ENCODE peak calls at places on chromosomes 5 and 9, in ten cellular contexts. I is ovary, Y is GM12878, B is sigmoid colon, N is K562, J is stomach, L is A549, R is transverse colon, X is tibial nerve, Q is esophagus muscularis mucosa. V is an unnamed sample.
A peak's percentile ranks its signal among the peaks of the same experiment; 100 is the strongest.

GRCh38 chr9:86099695-86100364 is 472 bp upstream of the GOLM1 start:
- DNase-seq in I (peak; percentile 60), Y (no peak), B (peak; percentile 79), N (no peak), J (peak; percentile 43), L (peak; percentile 77), R (peak; percentile 75), X (peak; percentile 34), Q (no peak), V (peak; percentile 64)

GRCh38 chr5:132483661-132484385 is 6.8 kb downstream of the IRF1 start:
- DNase-seq in I (peak; percentile 18), Y (no peak), B (peak; percentile 57), N (no peak), J (peak; percentile 20), L (no peak), R (peak; percentile 6), X (no peak), Q (no peak), V (peak; percentile 49)

GRCh38 chr9:86458456-86458855 is 104.2 kb upstream of the TUT7 start:
- DNase-seq in I (no peak), Y (no peak), B (no peak), N (no peak), J (no peak), L (no peak), R (no peak), X (no peak), Q (no peak), V (no peak)

GRCh38 chr9:133347515-133347984 is 381 bp downstream of the MED22 start:
- DNase-seq in I (peak; percentile 70), Y (peak; percentile 28), B (no peak), N (peak; percentile 83), J (no peak), L (no peak), R (peak; percentile 50), X (peak; percentile 22), Q (no peak), V (no peak)

GRCh38 chr5:75677607-75678006 is 39.6 kb downstream of the POC5 start:
- DNase-seq in I (no peak), Y (no peak), B (no peak), N (no peak), J (no peak), L (no peak), R (no peak), X (no peak), Q (no peak), V (no peak)

GRCh38 chr5:58629190-58630159 is 46.6 kb downstream of the RAB3C start:
- DNase-seq in I (no peak), Y (no peak), B (no peak), N (no peak), J (peak; percentile 33), L (no peak), R (peak; percentile 44), X (no peak), Q (no peak), V (no peak)

GRCh38 chr9:125932012-125932411 is 184.8 kb downstream of the PBX3 start:
- DNase-seq in I (no peak), Y (no peak), B (peak; percentile 79), N (no peak), J (no peak), L (peak; percentile 18), R (peak; percentile 18), X (no peak), Q (no peak), V (no peak)

GRCh38 chr9:84697494-84698114 is 28.1 kb downstream of the NTRK2 start:
- DNase-seq in I (peak; percentile 79), Y (no peak), B (no peak), N (peak; percentile 13), J (peak; percentile 67), L (peak; percentile 30), R (peak; percentile 85), X (peak; percentile 76), Q (no peak), V (peak; percentile 77)

DNA sequence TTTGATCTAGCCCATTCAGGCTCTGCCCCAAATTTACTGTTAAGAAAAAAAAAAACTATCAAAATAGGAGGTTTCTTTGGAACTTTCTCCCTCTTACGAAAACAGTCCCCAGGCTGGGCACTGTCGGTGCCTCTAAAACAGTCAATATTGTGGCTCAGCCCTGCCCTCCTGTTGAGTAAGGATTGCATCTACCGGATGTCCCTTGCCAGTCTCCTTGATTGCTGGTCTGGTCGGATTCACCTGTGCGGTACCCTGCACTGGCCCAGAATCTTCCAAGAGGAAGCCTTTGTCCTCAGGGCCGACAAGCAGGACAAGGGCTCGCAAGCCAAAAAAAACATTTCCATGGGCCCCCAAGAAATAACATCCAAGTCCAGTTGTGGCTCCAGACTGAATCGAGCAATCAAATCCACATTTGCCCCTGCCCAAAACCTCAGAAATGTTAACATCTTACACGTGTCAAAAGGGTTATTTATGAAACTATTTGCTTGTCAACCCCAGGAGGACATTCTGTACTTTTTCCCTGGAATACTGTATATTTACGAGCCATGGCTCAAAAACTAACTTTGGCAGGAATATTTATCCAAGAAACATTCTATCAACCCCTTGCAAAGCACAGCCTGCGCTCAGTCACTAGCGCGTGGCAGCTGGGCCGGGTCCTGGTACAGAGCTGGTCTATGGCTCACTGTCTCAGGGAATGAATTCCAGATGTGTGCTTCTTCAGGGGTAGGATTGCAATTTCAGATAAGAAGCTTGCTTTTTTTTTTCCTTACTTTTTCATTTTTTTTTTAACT is 129.2 kb upstream of the ADRA1B start:
- DNase-seq in I (peak; percentile 71), Y (no peak), B (peak; percentile 92), N (no peak), J (no peak), L (no peak), R (peak; percentile 19), X (peak; percentile 76), Q (peak; percentile 93), V (peak; percentile 90)
- TF ChIP-seq EP300 in I (peak; percentile 23), Y (no peak), B (peak; percentile 65), N (no peak), J (no peak), L (no peak), R (peak; percentile 21), X (peak; percentile 76), Q (no peak), V (no peak)

GRCh38 chr5:140175367-140176027 is 509 bp downstream of the CYSTM1 start:
- DNase-seq in I (peak; percentile 84), Y (no peak), B (peak; percentile 93), N (peak; percentile 77), J (peak; percentile 74), L (peak; percentile 74), R (peak; percentile 83), X (peak; percentile 59), Q (peak; percentile 96), V (peak; percentile 93)

GRCh38 chr5:140172473-140172872 is 2.5 kb upstream of the CYSTM1 start:
- DNase-seq in I (no peak), Y (no peak), B (no peak), N (no peak), J (no peak), L (no peak), R (no peak), X (no peak), Q (no peak), V (no peak)

GRCh38 chr5:140174014-140174413 is 974 bp upstream of the CYSTM1 start:
- DNase-seq in I (no peak), Y (no peak), B (no peak), N (no peak), J (no peak), L (no peak), R (no peak), X (no peak), Q (no peak), V (no peak)

GRCh38 chr5:140176028-140176382 is 1.0 kb downstream of the CYSTM1 start:
- DNase-seq in I (no peak), Y (no peak), B (no peak), N (no peak), J (no peak), L (no peak), R (no peak), X (no peak), Q (no peak), V (no peak)

DNA sequence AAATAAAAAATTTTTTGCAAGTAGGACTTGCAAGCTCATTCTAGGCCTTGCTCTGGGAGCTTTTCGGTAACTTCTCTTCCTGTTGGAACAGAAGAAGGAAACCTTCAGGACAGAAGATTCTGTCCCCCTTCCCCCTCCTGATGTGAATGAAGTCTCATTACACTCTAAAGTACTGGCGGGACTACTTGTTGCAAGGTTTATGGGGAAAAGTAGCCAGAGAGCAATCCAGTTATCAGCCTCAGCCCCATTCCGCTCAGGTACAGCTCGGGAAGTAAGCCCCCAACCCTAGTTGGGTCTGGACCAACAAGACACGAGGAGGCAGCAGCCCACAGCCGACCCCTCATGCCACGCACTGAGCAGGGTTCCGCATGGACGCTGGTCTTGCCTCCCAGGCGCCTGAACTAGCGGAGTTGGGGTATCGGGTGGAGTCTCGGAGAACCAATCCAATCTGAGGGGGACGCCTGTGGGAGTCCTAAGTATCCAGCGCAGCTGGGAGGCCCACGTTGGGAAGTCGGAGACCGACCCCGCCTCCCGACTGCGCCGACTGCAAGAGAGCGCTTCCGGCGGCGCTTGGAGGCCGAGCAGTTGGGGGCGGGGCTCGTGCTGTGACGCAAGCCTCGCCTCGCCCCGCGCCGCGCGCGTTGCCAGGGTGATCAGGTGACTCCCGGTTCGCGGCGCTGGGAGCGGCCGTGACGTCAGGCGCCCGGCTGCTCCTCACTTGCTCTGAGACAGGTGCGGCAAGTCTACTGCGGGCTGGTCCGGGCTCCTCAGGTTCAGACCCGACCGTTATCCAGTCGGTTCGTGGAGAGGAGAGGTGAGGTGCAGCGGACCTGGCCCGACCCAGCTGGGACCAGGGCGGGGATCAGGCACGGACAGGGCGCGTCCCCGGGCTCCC is at the start of gene CYSTM1:
- DNase-seq in I (peak; percentile 99), Y (peak; percentile 68), B (peak; percentile 99), N (peak; percentile 92), J (peak; percentile 99), L (peak; percentile 92), R (peak; percentile 99), X (peak; percentile 94), Q (peak; percentile 98), V (peak; percentile 98)
- TF ChIP-seq POLR2A in I (peak; percentile 96), Y (peak; percentile 94), B (peak; percentile 89), N (peak; percentile 84), J (peak; percentile 90), L (peak; percentile 68), R (peak; percentile 96), X (peak; percentile 95), Q (peak; percentile 84), V (peak; percentile 55)

DNA sequence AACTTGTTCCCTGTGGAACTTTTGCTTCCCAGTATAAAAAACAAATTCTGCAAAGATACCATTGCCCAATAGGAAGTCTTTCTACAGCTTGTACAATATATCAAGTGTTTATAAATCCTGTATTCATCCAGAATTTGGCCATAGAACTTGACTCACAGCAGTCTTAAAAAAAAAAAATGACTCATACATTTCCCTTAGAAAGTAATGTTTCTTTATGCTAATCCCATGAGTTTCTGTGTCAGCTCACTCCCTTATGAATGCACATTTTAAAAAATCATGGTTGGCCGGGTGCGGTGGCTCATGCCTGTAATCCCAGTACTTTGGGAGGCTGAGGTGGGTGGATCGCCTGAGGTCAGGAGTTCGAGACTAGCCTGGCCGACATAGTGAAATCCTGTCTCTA is 89.3 kb upstream of the DMRT1 start:
- DNase-seq in I (no peak), Y (no peak), B (no peak), N (no peak), J (no peak), L (no peak), R (no peak), X (no peak), Q (no peak), V (peak; percentile 60)
- TF ChIP-seq EP300 in I (no peak), Y (no peak), B (no peak), N (no peak), J (no peak), L (no peak), R (no peak), X (no peak), Q (no peak), V (no peak)

GRCh38 chr5:79511945-79512493 is 1.9 kb downstream of the HOMER1 start:
- DNase-seq in I (no peak), Y (no peak), B (no peak), N (no peak), J (no peak), L (no peak), R (no peak), X (no peak), Q (no peak), V (no peak)

GRCh38 chr5:79513519-79514390 is at the start of gene HOMER1:
- DNase-seq in I (peak; percentile 90), Y (no peak), B (peak; percentile 90), N (peak; percentile 87), J (peak; percentile 76), L (peak; percentile 64), R (peak; percentile 79), X (peak; percentile 55), Q (no peak), V (peak; percentile 85)

GRCh38 chr5:79516986-79517385 is 3.1 kb upstream of the HOMER1 start:
- DNase-seq in I (no peak), Y (no peak), B (no peak), N (no peak), J (no peak), L (no peak), R (no peak), X (no peak), Q (no peak), V (no peak)

GRCh38 chr5:79512692-79513518 is 1.0 kb downstream of the HOMER1 start:
- DNase-seq in I (no peak), Y (no peak), B (no peak), N (peak; percentile 26), J (no peak), L (peak; percentile 35), R (no peak), X (no peak), Q (no peak), V (no peak)

DNA sequence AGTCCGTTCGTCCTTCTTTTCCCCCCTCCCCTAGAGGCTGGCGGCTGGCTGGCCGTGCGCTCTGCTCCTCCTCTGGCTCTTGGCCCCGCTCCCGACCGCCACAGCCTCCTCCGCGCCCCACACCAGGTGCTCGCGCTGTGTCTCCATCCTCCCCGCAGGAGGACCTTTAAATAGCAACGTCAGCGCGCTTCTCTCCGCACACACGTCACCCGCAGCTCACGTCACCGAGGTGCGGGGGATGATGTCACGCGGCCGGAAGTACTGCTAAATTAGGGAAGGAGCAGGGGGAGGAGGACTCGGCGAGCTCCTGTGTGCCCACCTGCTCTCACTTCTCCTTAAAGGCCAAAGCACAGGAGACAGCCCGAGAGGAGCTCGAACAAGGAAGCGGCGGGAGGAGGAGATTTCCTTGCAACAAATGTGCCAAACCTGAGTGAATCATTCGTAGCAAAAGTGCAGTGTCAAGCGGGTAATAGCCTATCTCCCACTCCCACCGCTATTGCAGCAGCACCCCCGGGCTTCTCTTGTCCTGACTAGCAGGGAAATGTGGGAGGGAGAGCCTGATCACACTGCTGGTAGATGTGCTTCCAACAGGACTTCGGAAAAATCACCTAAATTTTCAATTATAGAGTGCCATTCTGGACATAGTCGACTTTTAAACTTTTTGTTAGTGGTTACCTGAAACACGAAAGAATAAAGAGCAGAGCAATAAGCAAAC is 614 bp upstream of the HOMER1 start:
- DNase-seq in I (peak; percentile 96), Y (peak; percentile 78), B (peak; percentile 97), N (peak; percentile 92), J (peak; percentile 92), L (peak; percentile 88), R (peak; percentile 94), X (peak; percentile 89), Q (peak; percentile 97), V (peak; percentile 93)
- TF ChIP-seq POLR2A in I (peak; percentile 88), Y (peak; percentile 97), B (peak; percentile 77), N (peak; percentile 90), J (peak; percentile 88), L (peak; percentile 77), R (peak; percentile 79), X (peak; percentile 67), Q (peak; percentile 6), V (peak; percentile 81)

V was measured in suprapubic skin.